ENCODE peak calls at places on chromosomes 5 and 9, in ten cellular contexts. X, Q, M, P, N, D, S, U, W and H are unnamed samples.
A peak's percentile ranks its signal among the peaks of the same experiment; 100 is the strongest.

GRCh38 chr9:138067594-138068367 is 190.2 kb downstream of the CACNA1B start:
- DNase-seq in X (no peak), Q (no peak), M (no peak), P (peak; percentile 30), N (no peak), D (no peak), S (no peak), U (no peak), W (no peak), H (no peak)

GRCh38 chr9:23541976-23542375 is 284.1 kb downstream of the ELAVL2 start:
- DNase-seq in X (no peak), Q (no peak), M (no peak), P (no peak), N (no peak), D (no peak), S (no peak), U (peak; percentile 36), W (no peak), H (no peak)

GRCh38 chr5:61327761-61328753 is 4.0 kb upstream of the ZSWIM6 start:
- DNase-seq in X (no peak), Q (no peak), M (no peak), P (no peak), N (no peak), D (no peak), S (no peak), U (peak; percentile 58), W (no peak), H (no peak)

GRCh38 chr9:22103650-22104575 is 94.8 kb upstream of the CDKN2B start:
- DNase-seq in X (no peak), Q (no peak), M (no peak), P (no peak), N (no peak), D (no peak), S (no peak), U (no peak), W (no peak), H (no peak)

GRCh38 chr9:126591083-126591482 is 22.6 kb upstream of the LMX1B start:
- DNase-seq in X (no peak), Q (no peak), M (no peak), P (no peak), N (no peak), D (no peak), S (no peak), U (peak; percentile 53), W (no peak), H (no peak)

GRCh38 chr5:83644301-83644700 is 76.4 kb downstream of the HAPLN1 start:
- DNase-seq in X (no peak), Q (no peak), M (no peak), P (no peak), N (no peak), D (no peak), S (no peak), U (no peak), W (no peak), H (no peak)

GRCh38 chr5:96876292-96876850 is at the start of gene ERAP2:
- DNase-seq in X (no peak), Q (no peak), M (no peak), P (no peak), N (no peak), D (no peak), S (no peak), U (peak; percentile 80), W (no peak), H (no peak)

GRCh38 chr5:72093231-72093630 is 14.0 kb upstream of the MAP1B start:
- DNase-seq in X (no peak), Q (no peak), M (no peak), P (no peak), N (no peak), D (no peak), S (no peak), U (peak; percentile 38), W (no peak), H (no peak)

GRCh38 chr5:76716456-76717157 is 681 bp downstream of the F2R start:
- DNase-seq in X (no peak), Q (no peak), M (no peak), P (peak; percentile 80), N (no peak), D (no peak), S (no peak), U (peak; percentile 30), W (peak; percentile 29), H (peak; percentile 35)

GRCh38 chr9:88090151-88090581 is 48.1 kb downstream of the SPATA31C2 start:
- DNase-seq in X (peak; percentile 30), Q (no peak), M (no peak), P (no peak), N (no peak), D (no peak), S (no peak), U (no peak), W (peak; percentile 48), H (peak; percentile 54)

GRCh38 chr9:88087906-88088305 is 50.4 kb downstream of the SPATA31C2 start:
- DNase-seq in X (no peak), Q (no peak), M (no peak), P (no peak), N (no peak), D (no peak), S (no peak), U (no peak), W (no peak), H (no peak)

DNA sequence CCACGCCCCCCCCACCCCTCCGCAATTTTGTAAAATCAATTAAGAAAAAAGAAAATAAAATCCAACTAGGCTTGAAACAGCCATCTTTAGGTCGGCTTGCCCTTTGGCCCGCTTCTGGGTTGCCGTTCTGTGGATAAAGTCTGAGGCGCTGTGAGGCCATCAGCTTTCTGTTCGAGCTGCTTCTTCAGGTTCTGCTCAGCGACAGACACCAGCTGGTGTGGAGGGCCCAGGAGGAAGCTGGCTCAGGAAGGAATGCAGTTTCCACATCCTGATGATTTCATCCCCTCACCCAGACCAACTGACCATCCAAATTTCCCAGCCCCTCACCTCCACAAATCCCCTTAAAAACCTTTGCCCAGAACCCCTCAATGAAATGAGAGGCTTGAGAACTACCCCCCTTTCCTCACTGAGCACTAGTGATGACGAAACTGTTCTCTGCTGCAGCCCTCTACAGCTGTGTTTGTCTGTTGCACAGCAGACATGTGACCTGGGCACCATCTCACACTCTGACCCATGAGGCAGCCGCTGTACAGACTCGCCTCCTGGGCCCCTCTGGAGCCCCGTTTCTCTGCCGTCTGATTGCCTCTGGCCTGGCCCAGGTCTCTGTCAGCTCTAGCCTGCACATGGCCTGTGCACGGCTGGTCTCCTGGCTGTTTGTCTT is 45.4 kb downstream of the SPATA31C2 start:
- DNase-seq in X (no peak), Q (no peak), M (no peak), P (no peak), N (peak; percentile 46), D (no peak), S (no peak), U (no peak), W (peak; percentile 43), H (no peak)
- H3K27ac ChIP-seq in X (no peak overlapping the region), Q (no peak overlapping the region), M (no peak overlapping the region), P (no peak overlapping the region), N (no peak overlapping the region), D (no peak overlapping the region), S (no peak overlapping the region), U (no peak overlapping the region), W (peak overlapping the region; percentile 66), H (no peak overlapping the region)

GRCh38 chr9:127974002-127974768 is 6.6 kb downstream of the EEIG1 start:
- DNase-seq in X (peak; percentile 41), Q (no peak), M (no peak), P (no peak), N (no peak), D (no peak), S (no peak), U (no peak), W (no peak), H (no peak)
- H3K27ac ChIP-seq in X (peak overlapping the region; percentile 80), Q (peak overlapping the region; percentile 96), M (peak overlapping the region; percentile 99), P (peak overlapping the region; percentile 29), N (no peak overlapping the region), D (peak overlapping the region; percentile 78), S (peak overlapping the region; percentile 94), U (peak overlapping the region; percentile 100), W (peak overlapping the region; percentile 95), H (peak overlapping the region; percentile 67)

GRCh38 chr9:136531904-136532798 is 13.7 kb downstream of the NOTCH1 start:
- DNase-seq in X (no peak), Q (no peak), M (no peak), P (no peak), N (no peak), D (no peak), S (no peak), U (no peak), W (no peak), H (no peak)

GRCh38 chr9:136529516-136530471 is 16.1 kb downstream of the NOTCH1 start:
- DNase-seq in X (no peak), Q (no peak), M (no peak), P (no peak), N (no peak), D (no peak), S (no peak), U (no peak), W (no peak), H (no peak)

GRCh38 chr9:136531186-136531903 is 14.5 kb downstream of the NOTCH1 start:
- DNase-seq in X (no peak), Q (no peak), M (no peak), P (no peak), N (no peak), D (no peak), S (no peak), U (no peak), W (no peak), H (no peak)

GRCh38 chr9:136528716-136529341 is 17.0 kb downstream of the NOTCH1 start:
- DNase-seq in X (no peak), Q (no peak), M (no peak), P (no peak), N (no peak), D (no peak), S (no peak), U (no peak), W (no peak), H (no peak)

GRCh38 chr9:136530472-136531089 is 15.3 kb downstream of the NOTCH1 start:
- DNase-seq in X (no peak), Q (no peak), M (no peak), P (no peak), N (no peak), D (no peak), S (no peak), U (no peak), W (no peak), H (no peak)
- H3K27ac ChIP-seq in X (no peak overlapping the region), Q (no peak overlapping the region), M (no peak overlapping the region), P (no peak overlapping the region), N (peak overlapping the region; percentile 77), D (no peak overlapping the region), S (peak overlapping the region; percentile 58), U (peak overlapping the region; percentile 83), W (peak overlapping the region; percentile 79), H (no peak overlapping the region)

DNA sequence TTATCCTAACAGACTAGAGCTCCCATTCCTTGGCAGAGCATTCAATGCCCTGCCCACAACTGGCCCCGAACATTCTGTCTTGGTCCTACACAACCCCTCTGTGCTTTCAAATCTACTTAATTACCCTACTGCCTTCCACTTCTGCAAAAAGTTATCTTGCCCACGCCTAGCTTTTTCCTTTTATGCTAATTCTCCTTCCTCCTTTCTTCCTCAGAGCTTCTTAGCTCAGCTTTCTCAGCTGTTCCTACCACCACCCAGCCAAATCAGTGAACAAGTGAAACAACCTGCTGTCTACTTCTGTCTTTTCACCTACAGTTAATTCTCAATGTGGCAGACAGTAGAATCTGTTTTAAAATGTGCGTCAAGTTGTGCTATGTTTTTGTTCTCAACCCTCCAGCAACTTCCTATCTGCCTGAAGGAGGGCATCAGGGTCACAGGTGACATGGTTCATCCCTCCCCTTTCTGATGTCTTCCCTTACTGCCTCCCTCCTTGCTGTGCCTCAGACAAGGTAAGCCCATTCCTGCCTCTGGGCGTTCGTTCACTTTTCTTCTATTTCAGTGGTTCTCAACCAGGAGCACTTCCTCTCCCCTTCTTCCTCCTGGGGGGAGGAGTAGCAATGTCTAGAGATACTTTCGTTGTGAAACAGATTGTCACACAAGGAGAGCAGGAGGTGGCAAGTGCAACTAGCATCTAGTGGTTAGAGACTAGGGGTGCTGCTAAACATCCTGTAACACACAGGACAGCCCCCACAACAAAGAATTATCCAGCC is 1.3 kb upstream of the REEP5 start:
- DNase-seq in X (no peak), Q (peak; percentile 37), M (no peak), P (no peak), N (no peak), D (no peak), S (no peak), U (no peak), W (no peak), H (no peak)
- H3K27ac ChIP-seq in X (no peak overlapping the region), Q (peak overlapping the region; percentile 48), M (peak overlapping the region; percentile 60), P (peak overlapping the region; percentile 93), N (peak overlapping the region; percentile 68), D (peak overlapping the region; percentile 99), S (no peak overlapping the region), U (no peak overlapping the region), W (peak overlapping the region; percentile 99), H (peak overlapping the region; percentile 15)